ENCODE peak calls at places on chromosomes 5 and 9, in six cellular contexts. G, I, E, M, Z and W are unnamed samples.
A peak's percentile ranks its signal among the peaks of the same experiment; 100 is the strongest.

GRCh38 chr5:72463499-72464052 is 43.6 kb downstream of the ZNF366 start:
- DNase-seq in G (peak; percentile 46), I (no peak), E (no peak), Z (no peak), M (no peak), W (no peak)

GRCh38 chr9:125262217-125262991 is 778 bp downstream of the GAPVD1 start:
- DNase-seq in Z (no peak), M (no peak), E (no peak), G (peak; percentile 29), I (no peak), W (no peak)

GRCh38 chr5:33772276-33772990 is 119.4 kb downstream of the ADAMTS12 start:
- DNase-seq in I (no peak), M (no peak), G (peak; percentile 18), E (no peak), Z (no peak), W (no peak)

GRCh38 chr9:112086627-112087026 is 88.5 kb downstream of the SUSD1 start:
- DNase-seq in G (peak; percentile 43), I (no peak), E (peak; percentile 24), Z (no peak), M (no peak), W (no peak)

GRCh38 chr9:129609486-129610192 is 11.3 kb downstream of the C9orf50 start:
- DNase-seq in G (no peak), E (no peak), M (no peak), I (peak; percentile 81), Z (peak; percentile 77), W (no peak)

GRCh38 chr5:122874179-122874875 is 28.9 kb downstream of the SNX24 start:
- DNase-seq in E (no peak), Z (no peak), G (no peak), I (no peak), M (no peak), W (no peak)

GRCh38 chr5:171434874-171435273 is 15.4 kb downstream of the FGF18 start:
- DNase-seq in M (no peak), E (no peak), I (no peak), G (no peak), Z (no peak), W (no peak)

GRCh38 chr5:16791036-16791705 is 144.9 kb downstream of the MYO10 start:
- DNase-seq in Z (no peak), M (no peak), E (peak; percentile 67), I (peak; percentile 66), G (peak; percentile 67), W (no peak)

GRCh38 chr9:114033397-114034103 is 44.5 kb downstream of the AMBP start:
- DNase-seq in M (no peak), E (no peak), I (peak; percentile 58), G (peak; percentile 36), Z (peak; percentile 48), W (no peak)

GRCh38 chr5:164600166-164600715 is 1094.8 kb downstream of the MAT2B start:
- DNase-seq in M (no peak), G (peak; percentile 24), I (no peak), E (no peak), Z (no peak), W (no peak)

GRCh38 chr5:57989378-57989777 is 470.5 kb downstream of the PLK2 start:
- DNase-seq in I (no peak), G (peak; percentile 48), M (no peak), Z (no peak), E (no peak), W (no peak)